ENCODE peak calls at places on chromosomes 4 and X, in ten cellular contexts. N is stimulated activated CD4-positive, alpha-beta T cell treated with anti-CD3 and anti-CD28 coated beads, Interleukin-4, amount 100 ng/mL, for 48 hours; R is SK-N-SH; X is frontal cortex; O is T-helper 9 cell; I is CD8-positive, alpha-beta T cell; T is germinal center; L is HT-29; Q is mucosa of descending colon; E is omental fat pad. Z is an unnamed sample.

GRCh38 chrX:150036181-150036580 is 97.9 kb upstream of the EOLA2 start:
- DNase-seq in L (peak), E (no peak), O (no peak), R (peak), X (no peak), I (no peak), Q (peak), N (no peak), T (no peak), Z (no peak)

GRCh38 chrX:96379951-96380350 is 304.7 kb upstream of the DIAPH2 start:
- DNase-seq in E (no peak), R (no peak), L (no peak), N (no peak), T (no peak), I (no peak), Q (no peak), X (no peak), O (no peak), Z (no peak)

GRCh38 chr4:53147711-53148110 is 218.2 kb downstream of the SCFD2 start:
- DNase-seq in N (no peak), O (no peak), T (no peak), E (no peak), R (no peak), I (no peak), Q (no peak), X (no peak), L (no peak), Z (no peak)

GRCh38 chr4:88752076-88752463 is 54.4 kb upstream of the NAP1L5 start:
- DNase-seq in E (no peak), I (no peak), O (no peak), N (no peak), R (no peak), L (no peak), X (no peak), T (no peak), Q (no peak), Z (no peak)

GRCh38 chr4:152032722-152033131 is 271.9 kb upstream of the GATB start:
- DNase-seq in X (no peak), O (no peak), R (no peak), T (no peak), Q (no peak), E (no peak), L (no peak), I (no peak), N (no peak), Z (no peak)

GRCh38 chrX:130110379-130111219 is at the start of gene ELF4:
- DNase-seq in L (peak), E (no peak), O (peak), T (peak), I (peak), N (no peak), R (peak), X (peak), Q (peak), Z (no peak)

GRCh38 chr4:74793757-74794340 is 474 bp downstream of the BTC start:
- DNase-seq in L (peak), R (peak), I (no peak), O (no peak), X (peak), N (no peak), E (no peak), T (peak), Q (peak), Z (peak)

GRCh38 chrX:76253432-76253831 is 80.6 kb downstream of the PBDC1 start:
- DNase-seq in E (no peak), O (peak), L (peak), R (peak), X (no peak), T (peak), N (peak), Q (peak), I (peak), Z (no peak)

GRCh38 chr4:165294907-165295306 is 32.6 kb upstream of the MSMO1 start:
- DNase-seq in T (peak), X (no peak), R (no peak), I (peak), N (no peak), Q (no peak), L (no peak), O (no peak), E (no peak), Z (no peak)

GRCh38 chrX:133677123-133678063 is 262.1 kb upstream of the GPC4 start:
- DNase-seq in N (no peak), Q (no peak), E (no peak), I (no peak), T (no peak), O (no peak), R (no peak), L (peak), X (no peak), Z (no peak)

GRCh38 chr4:47145630-47146029 is 114.3 kb downstream of the GABRB1 start:
- DNase-seq in L (no peak), T (no peak), X (peak), N (no peak), O (no peak), I (no peak), Q (no peak), E (no peak), R (no peak), Z (no peak)

GRCh38 chr4:38162240-38162784 is 202.1 kb downstream of the PTTG2 start:
- DNase-seq in N (no peak), L (peak), R (peak), E (no peak), Q (no peak), O (no peak), T (no peak), X (no peak), I (no peak), Z (no peak)

GRCh38 chr4:16573744-16574143 is 324.7 kb downstream of the LDB2 start:
- DNase-seq in X (no peak), Q (peak), N (no peak), R (no peak), O (no peak), E (no peak), I (no peak), L (no peak), T (no peak), Z (peak)

GRCh38 chr4:185589067-185589844 is 53.9 kb upstream of the PDLIM3 start:
- DNase-seq in L (no peak), O (no peak), X (no peak), T (no peak), R (no peak), N (no peak), E (no peak), Q (no peak), I (no peak), Z (no peak)

GRCh38 chrX:70046978-70047377 is 2.8 kb downstream of the AWAT2 start:
- DNase-seq in E (no peak), I (no peak), N (no peak), Q (no peak), O (no peak), R (no peak), L (no peak), T (no peak), X (no peak), Z (no peak)

GRCh38 chr4:176671532-176671931 is 121.2 kb downstream of the VEGFC start:
- DNase-seq in T (no peak), X (no peak), O (no peak), L (no peak), I (no peak), N (no peak), R (no peak), E (peak), Q (no peak), Z (no peak)

GRCh38 chr4:2802618-2803531 is 10.0 kb downstream of the SH3BP2 start:
- DNase-seq in Q (peak), N (no peak), R (no peak), I (no peak), O (no peak), X (no peak), E (no peak), L (no peak), T (no peak), Z (no peak)

GRCh38 chrX:149259241-149259640 is 245.9 kb downstream of the IDS start:
- DNase-seq in I (no peak), Q (no peak), O (no peak), N (no peak), X (no peak), R (no peak), L (no peak), T (no peak), E (no peak), Z (no peak)

GRCh38 chr4:126470862-126471261 is 1156.1 kb downstream of the FAT4 start:
- DNase-seq in T (no peak), I (no peak), Q (no peak), X (no peak), N (no peak), O (no peak), R (no peak), L (no peak), E (no peak), Z (no peak)

GRCh38 chrX:39331062-39331704 is 529.9 kb downstream of the MID1IP1 start:
- DNase-seq in Q (no peak), I (no peak), T (no peak), N (peak), R (no peak), O (no peak), X (no peak), E (no peak), L (peak), Z (no peak)

GRCh38 chr4:142248946-142249345 is 597.2 kb downstream of the INPP4B start:
- DNase-seq in Q (no peak), T (no peak), X (no peak), I (no peak), L (no peak), R (no peak), E (no peak), O (no peak), N (no peak), Z (no peak)

GRCh38 chrX:46326161-46326560 is 219.1 kb downstream of the ZNF674 start:
- DNase-seq in X (no peak), O (no peak), T (no peak), E (no peak), I (no peak), N (no peak), L (peak), R (no peak), Q (no peak), Z (no peak)

GRCh38 chr4:150136036-150136435 is 57.8 kb downstream of the DCLK2 start:
- DNase-seq in E (no peak), N (no peak), I (no peak), X (no peak), R (no peak), Q (no peak), T (no peak), O (no peak), L (no peak), Z (no peak)

GRCh38 chr4:74418063-74418670 is 26.8 kb upstream of the AREG start:
- DNase-seq in I (no peak), E (no peak), N (no peak), O (no peak), Q (peak), L (peak), R (no peak), T (no peak), X (no peak), Z (no peak)

GRCh38 chr4:48138936-48139335 is 4.9 kb upstream of the TXK start:
- DNase-seq in X (no peak), T (peak), E (no peak), I (peak), N (no peak), Q (peak), L (no peak), R (no peak), O (no peak), Z (no peak)

GRCh38 chr4:6776920-6777635 is 5.4 kb upstream of the KIAA0232 start:
- DNase-seq in I (no peak), E (no peak), T (no peak), O (no peak), N (no peak), R (no peak), L (no peak), X (no peak), Q (no peak), Z (no peak)

GRCh38 chr4:147570616-147571015 is 46.6 kb upstream of the TMEM184C start:
- DNase-seq in O (no peak), R (no peak), T (no peak), E (no peak), L (no peak), X (no peak), I (no peak), N (no peak), Q (no peak), Z (no peak)

GRCh38 chr4:74376888-74377483 is 12.0 kb downstream of the EREG start:
- DNase-seq in R (peak), Q (peak), L (peak), E (no peak), T (peak), X (no peak), O (no peak), I (no peak), N (no peak), Z (no peak)

GRCh38 chrX:151680805-151681204 is 14.5 kb upstream of the PRRG3 start:
- DNase-seq in T (peak), R (peak), Q (peak), E (no peak), N (peak), L (peak), I (peak), X (no peak), O (peak), Z (no peak)

GRCh38 chrX:108177321-108177990 is 85.9 kb downstream of the ATG4A start:
- DNase-seq in N (no peak), T (no peak), I (no peak), Q (no peak), X (no peak), R (no peak), E (no peak), L (no peak), O (no peak), Z (no peak)

GRCh38 chrX:103629295-103630170 is 758 bp downstream of the TCEAL1 start:
- DNase-seq in L (peak), N (no peak), I (peak), X (no peak), Q (peak), E (no peak), T (peak), O (no peak), R (peak), Z (peak)

GRCh38 chrX:134013092-134013497 is 27.7 kb upstream of the GPC3 start:
- DNase-seq in N (no peak), O (no peak), E (no peak), Q (no peak), X (no peak), R (no peak), L (no peak), T (no peak), I (no peak), Z (no peak)

GRCh38 chr4:138938371-138938699 is 77.2 kb upstream of the NOCT start:
- DNase-seq in E (no peak), L (peak), O (no peak), R (peak), Q (no peak), N (no peak), X (no peak), I (no peak), T (no peak), Z (no peak)

GRCh38 chr4:1370321-1371124 is 23.5 kb downstream of the UVSSA start:
- DNase-seq in L (no peak), O (no peak), E (no peak), R (no peak), X (no peak), Q (no peak), N (no peak), I (no peak), T (no peak), Z (no peak)

GRCh38 chr4:98780111-98780549 is 121.7 kb upstream of the TSPAN5 start:
- DNase-seq in R (peak), E (no peak), Q (no peak), N (no peak), T (no peak), L (no peak), I (no peak), O (no peak), X (no peak), Z (no peak)

GRCh38 chr4:100008048-100008447 is 58.0 kb upstream of the H2AZ1 start:
- DNase-seq in X (no peak), O (no peak), Q (no peak), L (no peak), N (no peak), I (no peak), E (no peak), T (no peak), R (no peak), Z (no peak)

GRCh38 chr4:71941001-71941400 is 90.8 kb upstream of the NPFFR2 start:
- DNase-seq in T (peak), E (no peak), L (peak), I (no peak), N (no peak), R (peak), Q (peak), O (no peak), X (no peak), Z (no peak)

GRCh38 chr4:132557660-132558059 is 591.4 kb upstream of the PCDH10 start:
- DNase-seq in Q (no peak), N (no peak), I (no peak), E (no peak), O (no peak), X (no peak), T (no peak), R (no peak), L (peak), Z (no peak)

GRCh38 chr4:112515278-112516075 is 503 bp downstream of the NEUROG2 start:
- DNase-seq in E (no peak), L (no peak), O (no peak), Q (no peak), R (peak), T (peak), X (peak), N (no peak), I (no peak), Z (no peak)

Z was measured in ureter.